ENCODE peak calls at places on chromosomes 2 and 18, in five cellular contexts. C is spleen, D is cardiac fibroblast, W is lower lobe of right lung, R is HL-60. S is an unnamed sample.

GRCh38 chr2:74373189-74373588 is 6.9 kb downstream of the DCTN1 start:
- DNase-seq in D (peak), R (no peak), C (no peak), W (peak), S (no peak)

GRCh38 chr2:235605999-235606715 is 112.3 kb downstream of the AGAP1 start:
- DNase-seq in R (no peak), D (peak), C (no peak), W (no peak), S (peak)

GRCh38 chr2:98519851-98520250 is 75.2 kb downstream of the INPP4A start:
- DNase-seq in W (no peak), D (no peak), R (no peak), C (peak), S (no peak)

GRCh38 chr2:232367591-232368233 is 10.8 kb upstream of the ALPP start:
- DNase-seq in W (no peak), C (peak), D (no peak), R (no peak), S (no peak)

GRCh38 chr18:36366994-36367839 is 69.7 kb downstream of the FHOD3 start:
- DNase-seq in D (peak), C (no peak), W (no peak), R (no peak), S (no peak)

GRCh38 chr18:49013961-49014604 is 63.3 kb upstream of the SMAD7 start:
- DNase-seq in R (no peak), C (peak), D (no peak), W (peak), S (no peak)

GRCh38 chr18:46771141-46771540 is 14.3 kb upstream of the ST8SIA5 start:
- DNase-seq in C (no peak), D (no peak), W (no peak), R (no peak), S (peak)

GRCh38 chr2:69770193-69770702 is 28.3 kb downstream of the ANXA4 start:
- DNase-seq in D (peak), R (no peak), C (no peak), W (no peak), S (peak)

GRCh38 chr18:55751476-55751875 is 163.5 kb upstream of the TCF4 start:
- DNase-seq in D (peak), R (no peak), W (no peak), C (no peak), S (no peak)

GRCh38 chr18:66757946-66758345 is 154.1 kb upstream of the CDH19 start:
- DNase-seq in D (no peak), R (no peak), W (no peak), C (no peak), S (no peak)

GRCh38 chr2:237498341-237498740 is 11.3 kb downstream of the MLPH start:
- DNase-seq in C (no peak), R (no peak), W (no peak), D (peak), S (no peak)

GRCh38 chr2:3657881-3658280 is at the start of gene ALLC:
- DNase-seq in W (no peak), C (no peak), R (no peak), D (no peak), S (no peak)

GRCh38 chr2:100416939-100417744 is at the start of gene CHST10:
- DNase-seq in D (peak), R (peak), C (peak), W (peak), S (no peak)

GRCh38 chr18:55199291-55199963 is 240.2 kb upstream of the CCDC68 start:
- DNase-seq in W (no peak), C (no peak), R (no peak), D (no peak), S (no peak)

GRCh38 chr2:74414913-74415761 is 6.3 kb downstream of the C2orf81 start:
- DNase-seq in C (peak), D (peak), R (no peak), W (peak), S (no peak)

GRCh38 chr2:232482301-232483238 is 5.1 kb downstream of the ECEL1 start:
- DNase-seq in D (no peak), R (no peak), C (peak), W (peak), S (no peak)

GRCh38 chr18:41370740-41371623 is 584.1 kb upstream of the PIK3C3 start:
- DNase-seq in R (no peak), C (no peak), W (no peak), D (no peak), S (no peak)

GRCh38 chr2:196399736-196400691 is 228.6 kb upstream of the STK17B start:
- DNase-seq in D (peak), C (no peak), R (peak), W (no peak), S (peak)

GRCh38 chr18:49565101-49565500 is 3.2 kb downstream of the LIPG start:
- DNase-seq in W (no peak), D (no peak), R (no peak), C (no peak), S (no peak)

GRCh38 chr2:200752835-200753234 is 58.9 kb upstream of the BZW1 start:
- DNase-seq in C (no peak), D (no peak), R (no peak), W (no peak), S (no peak)

GRCh38 chr2:187545238-187545751 is 8.9 kb downstream of the TFPI start:
- DNase-seq in C (no peak), W (no peak), D (peak), R (no peak), S (no peak)

GRCh38 chr2:11006191-11006590 is 94.5 kb downstream of the KCNF1 start:
- DNase-seq in R (no peak), W (no peak), C (no peak), D (no peak), S (no peak)

GRCh38 chr18:8960740-8961657 is 141.5 kb upstream of the NDUFV2 start:
- DNase-seq in R (no peak), D (peak), C (no peak), W (no peak), S (no peak)

GRCh38 chr2:33219850-33220275 is 256.6 kb upstream of the RASGRP3 start:
- DNase-seq in D (peak), C (no peak), W (no peak), R (no peak), S (no peak)

GRCh38 chr2:26979761-26980160 is 9.3 kb downstream of the MAPRE3 start:
- DNase-seq in D (peak), R (no peak), C (no peak), W (no peak), S (no peak)

GRCh38 chr2:113068706-113069485 is 1.1 kb downstream of the IL1F10 start:
- DNase-seq in C (no peak), D (no peak), W (no peak), R (no peak), S (no peak)

DNA sequence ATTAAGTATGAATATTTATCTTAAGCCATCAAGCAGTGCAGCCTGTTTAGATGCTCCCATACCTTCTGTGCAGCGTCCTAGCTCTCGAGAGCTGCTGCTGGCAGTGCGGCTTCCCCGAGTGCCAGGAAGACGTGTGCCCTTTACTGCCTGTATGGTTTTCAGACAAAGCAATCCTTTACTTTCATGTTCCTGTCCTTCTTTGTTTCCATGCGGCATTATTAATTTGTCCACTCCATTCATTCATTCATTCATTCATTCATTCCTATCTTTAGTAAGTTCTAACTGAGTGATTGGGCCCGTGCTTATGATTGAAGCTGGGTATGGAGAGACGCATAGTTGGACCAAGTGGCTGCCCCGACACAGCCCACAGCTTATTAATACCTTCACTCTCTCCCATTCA is 446.6 kb upstream of the HNRNPA3 start:
- DNase-seq in R (no peak), D (no peak), W (no peak), C (no peak), S (no peak)
- H3K4me3 ChIP-seq in R (no peak), D (no peak), W (no peak), C (no peak), S (no peak)

GRCh38 chr2:190328748-190329147 is 9.1 kb upstream of the HIBCH start:
- DNase-seq in R (no peak), W (no peak), C (no peak), D (peak), S (no peak)
- TF ChIP-seq CTCF in R (no peak), W (peak), C (no peak), D (no peak), S (no peak)

DNA sequence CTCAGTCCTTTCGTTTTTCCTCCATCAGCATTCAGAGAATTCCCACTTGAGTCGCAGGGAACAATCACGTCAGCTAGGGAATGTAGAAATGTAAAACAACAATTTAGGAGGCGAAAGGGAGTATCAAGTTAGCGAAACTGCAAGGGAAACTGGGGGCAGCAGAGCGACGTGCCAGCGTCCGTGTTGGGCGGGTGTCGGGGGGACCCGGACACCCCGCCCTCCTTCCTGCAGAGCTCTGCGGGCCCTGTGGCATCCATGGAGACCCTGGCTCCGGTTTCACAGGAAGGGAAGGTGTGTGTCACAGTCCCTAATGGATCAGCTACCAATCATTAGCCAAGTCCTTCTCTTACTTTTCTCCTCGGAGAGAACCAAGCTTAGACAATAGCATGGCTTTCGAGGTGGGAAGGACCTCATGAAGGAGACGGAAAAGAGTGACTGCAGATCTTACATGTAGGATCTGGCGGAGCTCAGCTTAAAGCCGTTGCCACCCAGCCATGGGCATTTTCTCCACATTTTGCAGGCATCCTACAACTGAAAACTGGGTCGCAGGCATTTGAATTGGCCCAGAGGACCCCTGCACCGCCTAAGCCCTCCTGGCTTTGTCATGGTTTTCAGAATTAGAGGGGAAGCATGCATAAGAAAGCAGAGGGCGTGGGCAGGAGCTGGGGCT is 33.7 kb downstream of the SOX11 start:
- DNase-seq in D (no peak), W (no peak), R (no peak), C (no peak), S (peak)
- H3K4me3 ChIP-seq in D (no peak), W (peak), R (no peak), C (peak), S (peak)

DNA sequence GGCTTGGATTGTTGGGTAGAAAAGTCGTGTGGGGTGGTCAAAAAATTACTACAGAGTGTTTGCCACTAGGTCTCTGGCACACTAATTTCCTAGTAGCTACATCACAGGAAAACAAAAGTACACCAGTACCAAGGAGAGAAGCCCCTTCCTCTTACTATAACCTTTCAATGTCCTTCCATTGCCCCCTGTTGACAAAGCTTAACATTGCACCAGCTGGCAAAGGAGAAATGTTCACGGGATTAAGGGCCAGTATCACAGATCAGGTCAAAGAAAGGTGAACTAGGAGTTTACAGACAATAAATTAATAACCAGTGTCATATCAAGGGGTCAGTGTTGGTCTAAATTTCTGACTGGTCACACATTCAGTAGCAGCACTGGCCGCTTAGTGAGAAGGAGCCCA is 1139.6 kb upstream of the FAM98A start:
- DNase-seq in C (no peak), R (no peak), D (no peak), W (no peak), S (no peak)
- TF ChIP-seq CTCF in C (no peak), R (no peak), D (no peak), W (no peak), S (no peak)

GRCh38 chr2:149559341-149560068 is 28.1 kb downstream of the MMADHC start:
- DNase-seq in D (no peak), W (no peak), R (no peak), C (no peak), S (no peak)

GRCh38 chr2:149564983-149565382 is 22.6 kb downstream of the MMADHC start:
- DNase-seq in C (no peak), W (no peak), D (no peak), R (no peak), S (no peak)

GRCh38 chr2:149566652-149567051 is 20.9 kb downstream of the MMADHC start:
- DNase-seq in W (no peak), R (no peak), C (no peak), D (no peak), S (no peak)

GRCh38 chr2:149561309-149561926 is 26.2 kb downstream of the MMADHC start:
- DNase-seq in D (peak), W (no peak), R (peak), C (no peak), S (peak)

GRCh38 chr2:149562304-149562703 is 25.3 kb downstream of the MMADHC start:
- DNase-seq in D (peak), W (no peak), C (no peak), R (no peak), S (no peak)
- H3K4me3 ChIP-seq in D (no peak), W (no peak), C (no peak), R (no peak), S (no peak)

GRCh38 chr2:183081908-183082307 is 3.4 kb downstream of the DUSP19 start:
- DNase-seq in R (no peak), W (no peak), C (no peak), D (peak), S (no peak)
- TF ChIP-seq CTCF in R (no peak), W (no peak), C (no peak), D (no peak), S (no peak)

DNA sequence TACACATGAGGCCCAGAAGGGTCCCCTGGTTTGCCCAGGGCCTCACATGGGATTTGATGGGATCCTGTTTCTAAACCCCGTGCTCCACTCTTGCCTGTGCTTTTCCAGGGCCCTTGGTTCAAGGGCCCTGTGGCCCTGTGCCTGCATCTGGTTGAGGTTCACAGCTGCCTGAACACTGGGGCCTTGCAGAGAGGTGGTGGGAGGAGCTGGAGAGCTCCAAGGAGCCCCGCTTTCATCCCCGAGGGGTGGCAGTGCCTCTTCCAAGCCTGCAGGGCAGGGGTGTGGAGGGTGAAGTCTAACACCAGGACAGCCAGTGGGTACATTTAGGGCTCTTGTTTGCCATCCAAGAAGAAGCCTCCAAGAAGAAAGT is 82.3 kb downstream of the GLI2 start:
- DNase-seq in D (no peak), R (no peak), W (peak), C (peak), S (no peak)
- H3K4me3 ChIP-seq in D (no peak), R (no peak), W (no peak), C (no peak), S (no peak)

GRCh38 chr2:143581989-143582719 is 452.9 kb downstream of the ARHGAP15 start:
- DNase-seq in C (no peak), D (peak), W (no peak), R (no peak), S (no peak)
- TF ChIP-seq CTCF in C (no peak), D (peak), W (no peak), R (no peak), S (no peak)

GRCh38 chr2:129757366-129757914 is 222.0 kb upstream of the RAB6C start:
- DNase-seq in W (no peak), D (no peak), C (peak), R (no peak), S (no peak)

GRCh38 chr2:129758461-129759185 is 220.8 kb upstream of the RAB6C start:
- DNase-seq in R (peak), W (peak), D (no peak), C (peak), S (no peak)

GRCh38 chr2:129756276-129756675 is 223.2 kb upstream of the RAB6C start:
- DNase-seq in C (peak), R (no peak), D (no peak), W (no peak), S (no peak)

GRCh38 chr2:129759186-129760010 is 220.1 kb upstream of the RAB6C start:
- DNase-seq in W (no peak), D (no peak), C (no peak), R (no peak), S (no peak)

DNA sequence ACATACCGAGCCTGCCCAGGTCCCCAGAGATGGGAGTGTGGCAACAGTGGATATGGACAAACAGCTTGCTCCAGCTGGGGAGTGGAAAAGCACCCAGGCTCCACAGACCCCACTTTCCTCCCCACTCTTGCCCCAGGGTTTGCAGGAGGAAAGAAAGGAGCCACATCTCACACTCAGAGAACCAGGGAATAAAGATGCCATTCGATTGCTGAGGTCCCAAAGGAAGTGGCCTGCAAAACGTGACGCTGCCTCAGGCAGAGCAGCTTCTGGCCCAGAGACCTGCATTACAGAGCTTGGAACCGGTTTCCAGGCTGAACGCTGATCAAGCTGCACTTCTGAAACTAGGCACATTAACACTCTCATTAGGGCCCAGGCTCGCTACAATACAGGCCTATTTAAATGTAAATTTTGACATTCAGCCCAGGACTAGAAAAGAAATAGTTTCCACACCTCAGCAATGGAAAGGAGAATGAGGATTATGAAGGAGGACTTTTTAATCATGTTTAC is 221.5 kb upstream of the RAB6C start:
- DNase-seq in R (no peak), W (no peak), C (peak), D (no peak), S (no peak)
- H3K4me3 ChIP-seq in R (no peak), W (peak), C (peak), D (no peak), S (no peak)

DNA sequence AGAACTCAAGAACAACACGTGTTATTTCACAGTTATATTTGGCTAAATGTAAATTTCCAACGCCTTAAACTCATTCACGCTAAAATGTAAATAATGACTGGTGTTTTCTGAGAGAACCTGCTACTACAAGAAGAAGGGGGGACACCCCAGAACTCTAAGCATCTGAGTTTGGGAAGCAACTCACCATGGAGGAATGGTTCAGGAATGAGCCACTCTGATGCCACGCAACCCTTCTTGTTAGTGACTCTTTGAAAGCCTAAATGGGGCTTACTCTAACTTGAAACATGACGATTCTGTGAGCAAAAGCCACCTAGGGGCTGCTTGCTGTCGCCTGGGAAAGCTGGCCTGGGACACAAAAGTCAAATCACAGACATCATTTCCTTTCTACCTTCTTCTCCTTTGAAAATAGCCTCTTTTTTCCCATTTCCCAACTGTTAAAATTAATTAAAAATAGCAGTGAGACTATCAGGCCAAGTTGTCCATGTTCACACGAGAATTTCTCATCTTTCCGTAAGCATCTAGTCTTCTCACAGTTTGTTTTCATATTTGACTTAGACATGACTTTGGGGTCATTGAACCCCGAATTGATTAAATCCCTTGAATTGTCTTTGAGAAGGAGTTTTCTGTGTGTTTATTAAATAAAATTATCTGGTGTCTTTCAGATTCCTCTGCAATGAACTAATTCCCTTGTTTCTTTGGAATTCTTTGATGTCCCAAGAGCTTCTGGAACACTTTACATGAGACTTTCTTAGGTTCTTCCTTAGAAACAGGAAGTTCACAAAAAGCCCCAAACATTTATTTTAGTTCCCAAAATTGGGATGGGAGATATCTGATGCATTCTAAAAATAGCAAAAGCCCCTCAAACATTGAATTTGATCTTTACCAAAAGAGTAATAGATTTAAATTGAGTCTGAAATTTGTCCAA is 75.5 kb upstream of the CABLES1 start:
- DNase-seq in C (no peak), R (no peak), D (peak), W (no peak), S (no peak)
- TF ChIP-seq CTCF in C (no peak), R (no peak), D (no peak), W (no peak), S (no peak)